ENCODE peak calls at places on chromosomes 6 and 20, in four cellular contexts. Y, N, X and M are unnamed samples.

GRCh38 chr20:19646963-19647362 is 111.1 kb upstream of the RIN2 start:
- DNase-seq in N (no peak), X (no peak), Y (no peak), M (no peak)

GRCh38 chr20:46142124-46142523 is 24.0 kb downstream of the CD40 start:
- DNase-seq in X (no peak), Y (no peak), N (no peak), M (no peak)

GRCh38 chr6:30894935-30895334 is 10.6 kb downstream of the DDR1 start:
- DNase-seq in N (no peak), Y (no peak), X (no peak), M (no peak)

GRCh38 chr20:48823960-48824497 is 3.8 kb downstream of the PREX1 start:
- DNase-seq in N (no peak), Y (no peak), X (peak; percentile 76), M (peak; percentile 48)

GRCh38 chr20:43458422-43458924 is 777 bp downstream of the SRSF6 start:
- DNase-seq in X (no peak), Y (no peak), N (peak; percentile 83), M (no peak)

GRCh38 chr6:109449789-109450673 is 5.5 kb downstream of the MICAL1 start:
- DNase-seq in X (no peak), N (no peak), Y (no peak), M (no peak)

GRCh38 chr6:158835616-158836221 is 16.6 kb upstream of the EZR start:
- DNase-seq in N (peak; percentile 76), Y (no peak), X (no peak), M (no peak)

GRCh38 chr6:3340358-3340798 is 81.6 kb downstream of the PSMG4 start:
- DNase-seq in N (no peak), X (no peak), Y (no peak), M (no peak)

GRCh38 chr6:133973109-133973971 is 20.3 kb downstream of the TBPL1 start:
- DNase-seq in N (peak; percentile 35), Y (no peak), X (peak; percentile 28), M (no peak)

GRCh38 chr6:169340395-169340794 is 86.7 kb upstream of the THBS2 start:
- DNase-seq in N (no peak), Y (no peak), X (no peak), M (no peak)

GRCh38 chr6:127117979-127118504 is 429 bp upstream of the RSPO3 start:
- DNase-seq in N (no peak), X (no peak), Y (no peak), M (no peak)

GRCh38 chr6:32974541-32975308 is 6.3 kb downstream of the BRD2 start:
- DNase-seq in Y (peak; percentile 50), N (no peak), X (no peak), M (no peak)

GRCh38 chr20:50691585-50692552 is 527 bp upstream of the RIPOR3 start:
- DNase-seq in X (no peak), N (peak; percentile 70), Y (no peak), M (no peak)

GRCh38 chr6:48472121-48472520 is 361.1 kb upstream of the PTCHD4 start:
- DNase-seq in Y (no peak), X (no peak), N (no peak), M (no peak)

GRCh38 chr6:4776967-4777925 is 1.0 kb downstream of the CDYL start:
- DNase-seq in Y (no peak), X (no peak), N (peak; percentile 68), M (peak; percentile 27)

GRCh38 chr6:69976591-69977090 is 110.3 kb downstream of the COL19A1 start:
- DNase-seq in N (no peak), Y (no peak), X (no peak), M (no peak)

GRCh38 chr6:51644426-51644825 is 443.0 kb downstream of the PKHD1 start:
- DNase-seq in Y (no peak), N (no peak), X (no peak), M (no peak)

GRCh38 chr20:58515240-58516212 is at the start of gene APCDD1L:
- DNase-seq in X (no peak), Y (no peak), N (no peak), M (no peak)

GRCh38 chr6:169837529-169838250 is 86.3 kb downstream of the ERMARD start:
- DNase-seq in N (no peak), X (no peak), Y (no peak), M (no peak)

GRCh38 chr6:161417712-161418457 is 144.0 kb upstream of the AGPAT4 start:
- DNase-seq in X (no peak), Y (no peak), N (no peak), M (no peak)

GRCh38 chr6:149855040-149855654 is 9.0 kb downstream of the LRP11 start:
- DNase-seq in Y (no peak), X (no peak), N (no peak), M (no peak)

DNA sequence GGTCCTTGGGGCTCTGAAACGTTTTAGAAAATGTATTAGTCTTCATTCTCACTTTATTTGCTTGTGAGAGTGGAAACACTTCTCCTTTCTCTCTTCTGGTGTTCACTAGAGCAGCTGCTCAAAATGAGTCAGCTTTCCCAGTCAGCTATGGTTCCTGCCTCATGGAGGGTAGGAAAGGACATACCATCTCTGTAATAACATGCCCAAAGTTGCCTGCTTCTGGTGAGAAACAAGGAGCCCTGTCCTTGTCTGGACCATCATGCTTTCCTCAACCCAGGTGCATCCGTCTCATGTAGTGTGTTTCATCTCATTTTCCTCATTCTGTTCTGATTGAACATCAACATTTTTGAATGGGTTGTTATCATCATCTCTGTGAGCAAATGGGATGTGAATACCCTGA is 17.1 kb upstream of the TINAG start:
- DNase-seq in X (peak; percentile 50), N (no peak), Y (no peak), M (no peak)
- TF ChIP-seq POLR2AphosphoS5 in X (no peak), N (no peak), Y (no peak), M (no peak)

GRCh38 chr20:8689337-8689736 is 379.6 kb upstream of the PLCB4 start:
- DNase-seq in Y (no peak), X (no peak), N (no peak), M (no peak)

GRCh38 chr20:8690074-8690473 is 378.8 kb upstream of the PLCB4 start:
- DNase-seq in N (no peak), X (no peak), Y (no peak), M (no peak)

GRCh38 chr20:8693709-8694108 is 375.2 kb upstream of the PLCB4 start:
- DNase-seq in N (no peak), X (no peak), Y (no peak), M (no peak)
- TF ChIP-seq SPI1 in N (no peak), X (no peak), Y (no peak), M (no peak)

DNA sequence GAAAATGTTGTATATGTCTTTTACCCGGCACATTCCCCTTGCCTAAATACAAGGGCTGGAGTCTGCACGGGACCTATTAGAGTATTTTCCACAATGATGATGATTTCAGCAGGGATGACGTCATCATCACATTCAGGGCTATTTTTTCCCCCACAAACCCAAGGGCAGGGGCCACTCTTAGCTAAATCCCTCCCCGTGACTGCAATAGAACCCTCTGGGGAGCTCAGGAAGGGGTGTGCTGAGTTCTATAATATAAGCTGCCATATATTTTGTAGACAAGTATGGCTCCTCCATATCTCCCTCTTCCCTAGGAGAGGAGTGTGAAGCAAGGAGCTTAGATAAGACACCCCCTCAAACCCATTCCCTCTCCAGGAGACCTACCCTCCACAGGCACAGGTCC is 11.3 kb upstream of the MAPRE1 start:
- DNase-seq in Y (no peak), X (no peak), N (no peak), M (no peak)
- TF ChIP-seq POLR2AphosphoS5 in Y (no peak), X (no peak), N (no peak), M (no peak)

GRCh38 chr20:37990571-37991151 is 42.6 kb downstream of the TTI1 start:
- DNase-seq in Y (peak; percentile 60), N (no peak), X (peak; percentile 84), M (peak; percentile 68)
- TF ChIP-seq SPI1 in Y (peak; percentile 91), N (peak; percentile 4), X (peak; percentile 99), M (peak; percentile 99)

GRCh38 chr6:1424306-1424927 is 35.0 kb downstream of the FOXF2 start:
- DNase-seq in X (no peak), N (no peak), Y (no peak), M (peak; percentile 39)
- TF ChIP-seq POLR2AphosphoS5 in X (no peak), N (no peak), Y (no peak), M (no peak)

DNA sequence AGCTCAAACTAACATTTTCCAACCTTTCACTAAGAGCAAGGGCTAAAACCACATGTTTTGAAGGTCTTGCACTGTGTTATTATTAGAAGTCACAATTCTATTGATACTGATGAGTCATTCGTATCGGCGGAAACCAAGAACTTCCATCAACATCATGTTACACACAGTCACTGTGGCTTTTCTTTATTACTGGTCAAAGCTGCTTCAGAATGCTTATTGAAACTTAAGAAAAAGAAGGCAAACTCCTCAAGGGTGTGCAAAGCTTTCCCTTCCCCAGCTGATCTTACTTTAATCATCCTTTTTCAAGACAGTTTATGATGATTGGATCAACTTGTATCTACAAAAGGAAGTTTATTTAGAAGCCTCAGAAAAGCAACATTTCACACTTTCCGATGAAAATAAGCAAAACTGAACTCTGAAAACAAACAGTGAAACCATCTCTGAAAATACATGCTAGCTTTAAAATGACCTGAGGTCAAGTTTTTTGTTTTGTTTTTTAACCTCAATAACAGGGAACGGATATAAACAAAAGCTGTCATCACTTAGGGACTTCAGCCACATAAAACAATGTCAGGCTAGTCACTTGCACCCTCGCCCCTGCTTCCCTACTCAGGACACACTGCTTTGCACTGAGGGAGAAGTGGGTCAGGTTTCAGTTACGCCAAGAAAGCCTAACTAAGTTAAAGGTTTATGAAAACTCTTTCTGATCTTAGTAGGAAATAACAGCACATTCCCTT is 11.7 kb downstream of the BACH2 start:
- DNase-seq in Y (no peak), X (peak; percentile 76), N (no peak), M (no peak)
- TF ChIP-seq SPI1 in Y (no peak), X (no peak), N (no peak), M (peak; percentile 8)

DNA sequence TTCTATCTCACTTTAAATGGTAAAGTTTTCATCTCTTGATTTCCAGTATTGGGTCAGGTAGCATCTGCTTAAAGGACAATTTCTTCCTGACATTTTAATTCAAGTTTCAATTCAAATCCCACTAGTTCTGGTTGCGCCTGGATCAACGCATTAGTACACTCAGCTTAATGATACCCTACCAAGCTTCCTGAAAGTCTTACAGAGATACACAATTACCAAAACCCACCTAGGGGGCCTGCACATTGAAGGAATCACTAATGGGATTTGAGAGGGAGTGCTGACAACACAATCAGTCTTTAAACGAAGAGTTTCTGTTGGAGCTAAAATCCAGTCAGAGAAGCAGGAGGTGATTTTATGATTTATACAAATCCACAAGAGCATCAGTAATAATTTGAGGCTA is 293.0 kb downstream of the PHF3 start:
- DNase-seq in Y (no peak), N (no peak), X (no peak), M (no peak)
- TF ChIP-seq POLR2AphosphoS5 in Y (no peak), N (no peak), X (no peak), M (no peak)

DNA sequence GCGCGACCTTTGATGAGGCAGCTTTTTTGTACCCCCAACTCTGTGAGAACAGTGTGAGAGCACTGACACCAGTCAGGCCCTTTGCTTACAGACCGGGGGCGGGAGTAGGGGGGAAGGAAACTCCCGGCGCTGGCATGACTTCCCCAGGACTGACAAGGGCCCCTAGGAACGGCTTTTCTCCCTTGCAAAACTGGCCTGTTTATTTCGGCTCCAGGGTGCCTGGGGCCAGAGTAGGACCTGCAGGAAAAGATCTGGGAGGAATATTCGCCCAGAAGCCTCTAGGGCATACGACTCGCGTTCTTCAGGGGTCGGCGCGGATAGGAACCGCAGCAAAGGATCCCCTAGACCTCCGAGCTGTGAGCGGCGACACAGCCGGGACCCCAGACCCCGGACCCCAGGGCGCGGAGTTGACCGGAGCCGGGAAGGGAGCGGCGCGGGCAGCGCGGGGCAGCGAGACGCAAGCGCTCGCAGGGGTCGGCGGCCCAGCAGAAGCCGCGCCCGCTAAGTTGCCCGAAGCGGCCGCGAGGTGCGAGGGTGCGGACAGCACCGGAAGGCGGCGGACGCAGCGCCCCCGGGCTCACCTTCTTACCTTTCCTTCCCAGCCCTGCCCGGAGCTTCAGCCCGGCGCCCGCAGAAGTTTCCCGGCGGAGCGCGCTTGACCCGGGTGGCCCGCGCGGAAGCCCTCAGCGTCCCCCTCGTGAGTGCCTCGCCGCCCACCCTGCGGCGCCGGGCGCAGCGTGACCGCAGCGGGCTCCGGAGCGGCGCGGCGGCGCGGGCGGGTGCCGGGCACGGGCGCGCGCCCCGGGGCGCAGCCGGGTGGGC is at the start of gene POPDC3:
- DNase-seq in Y (no peak), N (no peak), X (no peak), M (peak; percentile 30)
- TF ChIP-seq SPI1 in Y (no peak), N (no peak), X (no peak), M (no peak)